ENCODE peak calls at places on chromosomes 13 and 19, in four cellular contexts. S is fibroblast of lung, L is kidney, J is endodermal cell. V is an unnamed sample.

GRCh38 chr19:1882089-1882785 is 3.1 kb downstream of the ABHD17A start:
- DNase-seq in S (no peak), L (no peak), J (no peak), V (no peak)

GRCh38 chr13:50208826-50209335 is 193.6 kb downstream of the KCNRG start:
- DNase-seq in S (peak; percentile 90), L (peak; percentile 77), J (peak; percentile 86), V (no peak)

GRCh38 chr19:38079926-38080380 is 144.1 kb downstream of the DPF1 start:
- DNase-seq in S (peak; percentile 75), L (no peak), J (peak; percentile 56), V (peak; percentile 9)

GRCh38 chr13:70960841-70961443 is 852.7 kb upstream of the KLHL1 start:
- DNase-seq in S (peak; percentile 69), L (no peak), J (no peak), V (no peak)

GRCh38 chr19:38478273-38478971 is 44.9 kb downstream of the RYR1 start:
- DNase-seq in S (no peak), L (no peak), J (peak; percentile 84), V (no peak)

GRCh38 chr19:8489591-8490394 is 12.6 kb downstream of the PRAM1 start:
- DNase-seq in S (no peak), L (peak; percentile 60), J (peak; percentile 66), V (peak; percentile 76)

GRCh38 chr13:100234524-100235136 is 145.7 kb downstream of the PCCA start:
- DNase-seq in S (peak; percentile 46), L (no peak), J (no peak), V (no peak)

GRCh38 chr19:49921871-49922755 is 6.9 kb upstream of the ATF5 start:
- DNase-seq in S (peak; percentile 61), L (peak; percentile 56), J (peak; percentile 44), V (no peak)

GRCh38 chr19:18894254-18895037 is 1.5 kb downstream of the CERS1 start:
- DNase-seq in S (peak; percentile 55), L (peak; percentile 78), J (no peak), V (no peak)

GRCh38 chr13:84481958-84482357 is 599.7 kb upstream of the SLITRK1 start:
- DNase-seq in S (peak; percentile 66), L (no peak), J (no peak), V (no peak)

GRCh38 chr13:112859817-112860190 is 109.2 kb upstream of the MCF2L start:
- DNase-seq in S (peak; percentile 69), L (peak; percentile 87), J (peak; percentile 40), V (no peak)

GRCh38 chr19:19550454-19550842 is 12.4 kb downstream of the CILP2 start:
- DNase-seq in S (no peak), L (no peak), J (no peak), V (no peak)

GRCh38 chr13:86559915-86560314 is 760.7 kb upstream of the SLITRK6 start:
- DNase-seq in S (no peak), L (no peak), J (no peak), V (no peak)

GRCh38 chr19:6423499-6424189 is 967 bp downstream of the KHSRP start:
- DNase-seq in S (peak; percentile 37), L (no peak), J (peak; percentile 86), V (no peak)

GRCh38 chr13:44474122-44474910 is 100.7 kb downstream of the SERP2 start:
- DNase-seq in S (peak; percentile 29), L (no peak), J (no peak), V (no peak)

GRCh38 chr13:27634791-27635190 is 13.1 kb downstream of the POLR1D start:
- DNase-seq in S (no peak), L (no peak), J (no peak), V (no peak)

GRCh38 chr13:94610475-94610874 is 8.8 kb downstream of the GPR180 start:
- DNase-seq in S (no peak), L (no peak), J (no peak), V (no peak)

DNA sequence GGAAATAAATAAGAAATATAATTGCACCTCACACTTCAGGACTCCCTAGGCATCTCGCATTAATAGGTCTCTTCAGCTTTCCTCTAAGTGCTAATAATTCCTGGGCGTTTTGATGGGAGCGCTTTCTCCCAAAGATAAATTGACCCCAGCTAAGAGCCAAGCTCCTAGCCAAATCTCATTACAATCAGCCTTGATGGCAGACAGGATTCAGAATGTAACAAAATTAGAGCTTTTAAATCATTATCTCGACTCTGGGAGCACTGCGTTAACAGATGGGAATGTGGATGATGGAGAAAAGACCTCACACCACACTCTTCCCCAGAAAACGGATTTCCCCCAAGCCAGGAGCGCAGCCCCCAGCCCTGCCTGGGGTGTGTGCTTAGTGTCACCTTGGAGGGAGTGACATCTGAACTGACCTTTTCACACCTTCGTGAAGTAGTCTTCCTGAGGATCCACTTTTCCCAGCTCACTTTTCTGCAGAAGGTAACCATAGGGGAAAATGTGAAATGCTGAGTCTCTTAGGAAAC is 26.4 kb downstream of the SIAH3 start:
- DNase-seq in S (no peak), L (no peak), J (no peak), V (no peak)
- H3K9ac ChIP-seq in S (no peak overlapping the region), L (no peak overlapping the region), J (no peak overlapping the region), V (no peak overlapping the region)

DNA sequence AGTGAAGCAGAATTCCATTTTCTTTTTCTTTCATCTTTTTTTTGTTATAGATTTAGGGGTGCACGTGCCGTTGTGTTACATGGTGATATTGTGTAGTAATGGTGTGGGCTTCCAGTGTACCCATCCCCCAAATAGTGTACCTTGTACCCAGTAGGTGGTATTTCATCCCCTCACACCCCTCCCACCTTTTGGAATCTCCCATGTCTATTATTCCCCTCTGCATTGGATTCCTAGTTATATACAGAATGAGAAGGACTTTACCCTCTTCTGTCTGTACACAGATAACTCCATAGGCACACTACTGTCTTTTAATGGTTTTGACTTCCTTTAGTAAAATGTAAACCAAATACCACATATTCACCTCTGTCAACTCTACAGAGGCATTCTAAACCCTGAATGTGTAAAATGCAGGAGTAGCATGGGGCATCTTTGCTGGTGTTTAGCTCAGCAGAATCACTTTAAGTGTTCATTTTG is 28.0 kb downstream of the FRY start:
- DNase-seq in S (no peak), L (no peak), J (no peak), V (no peak)
- H3K27ac ChIP-seq in S (no peak overlapping the region), L (no peak overlapping the region), J (no peak overlapping the region), V (no peak overlapping the region)

DNA sequence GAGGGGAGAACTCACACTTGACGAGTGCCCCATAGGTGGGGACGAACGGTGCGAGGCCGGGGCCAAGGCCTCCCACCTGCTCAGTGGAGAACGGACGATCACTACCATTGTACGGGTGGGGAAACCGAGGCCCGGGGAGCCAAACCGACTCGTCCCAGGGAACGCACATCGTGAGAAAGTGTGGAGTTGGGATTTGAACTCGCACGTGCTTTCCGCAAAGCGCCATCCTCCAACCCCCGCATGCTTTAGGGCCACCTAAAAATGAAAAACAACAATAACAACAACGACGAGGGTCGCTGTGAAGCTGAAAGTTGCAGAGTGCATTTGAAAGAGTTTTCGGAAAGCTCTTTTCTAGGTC is 458 bp downstream of the ARHGEF1 start:
- DNase-seq in S (no peak), L (no peak), J (no peak), V (no peak)
- H3K9ac ChIP-seq in S (peak overlapping the region; percentile 60), L (peak overlapping the region; percentile 78), J (peak overlapping the region; percentile 61), V (peak overlapping the region; percentile 92)

GRCh38 chr19:45814166-45814780 is 835 bp downstream of the RSPH6A start:
- DNase-seq in S (no peak), L (no peak), J (no peak), V (peak; percentile 25)
- H3K27ac ChIP-seq in S (no peak overlapping the region), L (no peak overlapping the region), J (no peak overlapping the region), V (no peak overlapping the region)

GRCh38 chr13:37448072-37448471 is 150.5 kb downstream of the POSTN start:
- DNase-seq in S (peak; percentile 34), L (no peak), J (no peak), V (no peak)

GRCh38 chr13:37446503-37446902 is 152.1 kb downstream of the POSTN start:
- DNase-seq in S (peak; percentile 91), L (no peak), J (no peak), V (peak; percentile 49)

GRCh38 chr13:37442996-37443395 is 155.6 kb downstream of the POSTN start:
- DNase-seq in S (peak; percentile 25), L (no peak), J (no peak), V (no peak)

DNA sequence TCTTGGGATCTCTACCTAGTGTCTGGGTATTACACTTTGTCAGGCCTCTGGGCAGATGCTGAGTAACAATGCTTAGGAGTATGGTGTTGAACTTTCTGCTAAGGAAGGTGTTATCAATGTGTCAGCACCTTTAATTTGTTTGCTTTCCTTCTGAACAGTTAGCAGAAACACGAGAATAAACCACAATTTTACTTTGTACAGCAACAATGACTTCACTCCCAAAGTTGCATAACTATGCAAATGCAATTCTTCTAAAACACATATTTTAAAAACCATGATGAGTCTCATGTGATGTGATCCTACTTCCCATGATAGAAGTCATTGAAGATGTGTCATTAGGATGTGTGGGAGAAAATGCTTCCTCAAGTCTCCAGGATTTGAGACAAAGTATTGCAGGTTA is 155.0 kb downstream of the POSTN start:
- DNase-seq in S (peak; percentile 75), L (no peak), J (no peak), V (peak; percentile 42)
- H3K9ac ChIP-seq in S (no peak overlapping the region), L (no peak overlapping the region), J (no peak overlapping the region), V (no peak overlapping the region)